ENCODE peak calls at places on chromosomes 12 and 14, in ten cellular contexts. R is hippocampal formation; N is NCI-H1092; G is iris pigment epithelial cell; T is A172; U is activated CD4-positive, alpha-beta T cell treated with anti-CD3 and anti-CD28 coated beads for 4 hours; A is fibroblast of the aortic adventitia; V is left lung; Y is upper lobe of right lung; B is astrocyte of the spinal cord. O is an unnamed sample.

GRCh38 chr12:5197127-5197526 is 153.4 kb downstream of the KCNA5 start:
- DNase-seq in R (no peak), N (no peak), G (peak), T (peak), U (no peak), A (no peak), V (no peak), Y (no peak), B (peak), O (no peak)

GRCh38 chr14:84340938-84341337 is 1189.0 kb upstream of the FLRT2 start:
- DNase-seq in R (no peak), N (no peak), G (peak), T (peak), U (no peak), A (peak), V (no peak), Y (no peak), B (peak), O (no peak)

GRCh38 chr12:132154341-132154761 is 10.1 kb downstream of the NOC4L start:
- DNase-seq in R (no peak), N (no peak), G (no peak), T (no peak), U (no peak), A (no peak), V (peak), Y (no peak), B (no peak), O (no peak)

GRCh38 chr14:28584951-28585350 is 181.6 kb upstream of the FOXG1 start:
- DNase-seq in R (no peak), N (no peak), G (no peak), T (no peak), U (no peak), A (no peak), V (no peak), Y (no peak), B (no peak), O (no peak)

GRCh38 chr12:115691123-115691522 is 586.4 kb downstream of the MED13L start:
- DNase-seq in R (no peak), N (no peak), G (no peak), T (no peak), U (no peak), A (no peak), V (no peak), Y (no peak), B (no peak), O (no peak)

GRCh38 chr12:106288510-106289195 is 13.9 kb upstream of the TCP11L2 start:
- DNase-seq in R (no peak), N (no peak), G (peak), T (peak), U (peak), A (peak), V (no peak), Y (no peak), B (peak), O (no peak)

GRCh38 chr14:19878029-19878642 is 3.2 kb downstream of the OR4K2 start:
- DNase-seq in R (no peak), N (no peak), G (peak), T (peak), U (no peak), A (peak), V (no peak), Y (no peak), B (no peak), O (no peak)

GRCh38 chr12:126337556-126337955 is 1272.3 kb downstream of the AACS start:
- DNase-seq in R (no peak), N (no peak), G (peak), T (peak), U (no peak), A (peak), V (no peak), Y (no peak), B (peak), O (no peak)

GRCh38 chr12:25723921-25724491 is 170.9 kb upstream of the LMNTD1 start:
- DNase-seq in R (no peak), N (no peak), G (peak), T (no peak), U (no peak), A (peak), V (no peak), Y (no peak), B (peak), O (no peak)

GRCh38 chr12:109389146-109389545 is 41.4 kb downstream of the MYO1H start:
- DNase-seq in R (no peak), N (no peak), G (no peak), T (peak), U (no peak), A (no peak), V (no peak), Y (no peak), B (no peak), O (no peak)

GRCh38 chr14:33618361-33619095 is 332.3 kb downstream of the EGLN3 start:
- DNase-seq in R (no peak), N (no peak), G (peak), T (no peak), U (no peak), A (no peak), V (no peak), Y (no peak), B (no peak), O (no peak)

O was measured in lower leg skin.